ENCODE peak calls at places on chromosomes 4 and X, in eight cellular contexts. One of them, this sample, is unnamed.
A peak's percentile ranks its signal among the peaks of the same experiment; 100 is the strongest.

GRCh38 chr4:182916483-182917181 is 554 bp downstream of the DCTD start:
- DNase-seq in endodermal cell: peak; percentile 78
- DNase-seq in ascending aorta: no peak
- DNase-seq in coronary artery: peak; percentile 83
- DNase-seq in heart right ventricle: peak; percentile 62
- DNase-seq in breast epithelium: peak; percentile 66
- DNase-seq in endothelial cell: peak; percentile 53
- DNase-seq in CD4-positive, alpha-beta T cell: peak; percentile 15
- DNase-seq in this sample: no peak

GRCh38 chrX:10617964-10618342 is 2.4 kb downstream of the MID1 start:
- DNase-seq in ascending aorta: no peak
- DNase-seq in CD4-positive, alpha-beta T cell: no peak
- DNase-seq in breast epithelium: no peak
- DNase-seq in endodermal cell: no peak
- DNase-seq in coronary artery: no peak
- DNase-seq in endothelial cell: no peak
- DNase-seq in heart right ventricle: no peak
- DNase-seq in this sample: no peak

GRCh38 chrX:124023838-124024238 is 62.3 kb downstream of the STAG2 start:
- DNase-seq in endothelial cell: no peak
- DNase-seq in breast epithelium: no peak
- DNase-seq in CD4-positive, alpha-beta T cell: no peak
- DNase-seq in heart right ventricle: no peak
- DNase-seq in endodermal cell: no peak
- DNase-seq in coronary artery: no peak
- DNase-seq in ascending aorta: no peak
- DNase-seq in this sample: no peak

GRCh38 chr4:3115637-3116300 is 41.3 kb downstream of the HTT start:
- DNase-seq in coronary artery: no peak
- DNase-seq in heart right ventricle: no peak
- DNase-seq in endodermal cell: no peak
- DNase-seq in endothelial cell: no peak
- DNase-seq in ascending aorta: no peak
- DNase-seq in breast epithelium: no peak
- DNase-seq in CD4-positive, alpha-beta T cell: no peak
- DNase-seq in this sample: no peak

GRCh38 chrX:80290834-80291233 is 129.4 kb upstream of the TENT5D start:
- DNase-seq in coronary artery: no peak
- DNase-seq in ascending aorta: no peak
- DNase-seq in CD4-positive, alpha-beta T cell: no peak
- DNase-seq in endothelial cell: no peak
- DNase-seq in endodermal cell: no peak
- DNase-seq in breast epithelium: no peak
- DNase-seq in heart right ventricle: no peak
- DNase-seq in this sample: no peak

GRCh38 chrX:9349572-9350259 is 115.1 kb upstream of the TBL1X start:
- DNase-seq in heart right ventricle: no peak
- DNase-seq in coronary artery: no peak
- DNase-seq in endothelial cell: no peak
- DNase-seq in breast epithelium: no peak
- DNase-seq in CD4-positive, alpha-beta T cell: no peak
- DNase-seq in endodermal cell: no peak
- DNase-seq in ascending aorta: no peak
- DNase-seq in this sample: no peak

GRCh38 chr4:145069361-145069760 is 28.6 kb downstream of the ANAPC10 start:
- DNase-seq in coronary artery: no peak
- DNase-seq in CD4-positive, alpha-beta T cell: no peak
- DNase-seq in endothelial cell: no peak
- DNase-seq in ascending aorta: no peak
- DNase-seq in heart right ventricle: no peak
- DNase-seq in breast epithelium: no peak
- DNase-seq in endodermal cell: no peak
- DNase-seq in this sample: no peak

GRCh38 chrX:27660878-27661277 is 70.7 kb downstream of the DCAF8L2 start:
- DNase-seq in coronary artery: no peak
- DNase-seq in endodermal cell: no peak
- DNase-seq in breast epithelium: no peak
- DNase-seq in ascending aorta: no peak
- DNase-seq in endothelial cell: no peak
- DNase-seq in heart right ventricle: no peak
- DNase-seq in CD4-positive, alpha-beta T cell: no peak
- DNase-seq in this sample: no peak

GRCh38 chrX:77788050-77788449 is 2.0 kb upstream of the ATRX start:
- DNase-seq in CD4-positive, alpha-beta T cell: no peak
- DNase-seq in ascending aorta: no peak
- DNase-seq in endodermal cell: no peak
- DNase-seq in breast epithelium: no peak
- DNase-seq in coronary artery: no peak
- DNase-seq in heart right ventricle: no peak
- DNase-seq in endothelial cell: no peak
- DNase-seq in this sample: no peak

GRCh38 chr4:74543247-74543670 is 98.3 kb downstream of the AREG start:
- DNase-seq in CD4-positive, alpha-beta T cell: no peak
- DNase-seq in endothelial cell: no peak
- DNase-seq in ascending aorta: no peak
- DNase-seq in coronary artery: no peak
- DNase-seq in heart right ventricle: no peak
- DNase-seq in endodermal cell: no peak
- DNase-seq in breast epithelium: no peak
- DNase-seq in this sample: no peak

GRCh38 chr4:10168151-10168550 is 51.6 kb upstream of the WDR1 start:
- DNase-seq in heart right ventricle: no peak
- DNase-seq in breast epithelium: no peak
- DNase-seq in endodermal cell: no peak
- DNase-seq in ascending aorta: no peak
- DNase-seq in coronary artery: no peak
- DNase-seq in CD4-positive, alpha-beta T cell: no peak
- DNase-seq in endothelial cell: peak; percentile 14
- DNase-seq in this sample: no peak

GRCh38 chrX:132292753-132293152 is 73.5 kb upstream of the RAP2C start:
- DNase-seq in breast epithelium: no peak
- DNase-seq in coronary artery: no peak
- DNase-seq in CD4-positive, alpha-beta T cell: peak; percentile 3
- DNase-seq in heart right ventricle: no peak
- DNase-seq in endothelial cell: peak; percentile 9
- DNase-seq in ascending aorta: no peak
- DNase-seq in endodermal cell: peak; percentile 58
- DNase-seq in this sample: no peak

GRCh38 chrX:39508300-39508692 is 589.5 kb downstream of the BCOR start:
- DNase-seq in ascending aorta: no peak
- DNase-seq in breast epithelium: no peak
- DNase-seq in CD4-positive, alpha-beta T cell: peak; percentile 1
- DNase-seq in heart right ventricle: no peak
- DNase-seq in endodermal cell: no peak
- DNase-seq in coronary artery: no peak
- DNase-seq in endothelial cell: no peak
- DNase-seq in this sample: no peak

GRCh38 chr4:139849219-139849618 is 183.6 kb downstream of the MGST2 start:
- DNase-seq in ascending aorta: no peak
- DNase-seq in endothelial cell: no peak
- DNase-seq in heart right ventricle: no peak
- DNase-seq in endodermal cell: no peak
- DNase-seq in coronary artery: no peak
- DNase-seq in breast epithelium: no peak
- DNase-seq in CD4-positive, alpha-beta T cell: no peak
- DNase-seq in this sample: no peak

GRCh38 chr4:159141193-159141592 is 38.3 kb downstream of the RAPGEF2 start:
- DNase-seq in heart right ventricle: no peak
- DNase-seq in coronary artery: no peak
- DNase-seq in endothelial cell: no peak
- DNase-seq in CD4-positive, alpha-beta T cell: no peak
- DNase-seq in endodermal cell: no peak
- DNase-seq in breast epithelium: no peak
- DNase-seq in ascending aorta: no peak
- DNase-seq in this sample: no peak

GRCh38 chr4:105714071-105714521 is 5.5 kb downstream of the GSTCD start:
- DNase-seq in endodermal cell: no peak
- DNase-seq in breast epithelium: no peak
- DNase-seq in coronary artery: no peak
- DNase-seq in heart right ventricle: no peak
- DNase-seq in endothelial cell: no peak
- DNase-seq in CD4-positive, alpha-beta T cell: no peak
- DNase-seq in ascending aorta: no peak
- DNase-seq in this sample: no peak

GRCh38 chrX:41825796-41826195 is 97.6 kb downstream of the CASK start:
- DNase-seq in endothelial cell: no peak
- DNase-seq in heart right ventricle: no peak
- DNase-seq in CD4-positive, alpha-beta T cell: no peak
- DNase-seq in ascending aorta: no peak
- DNase-seq in breast epithelium: no peak
- DNase-seq in coronary artery: no peak
- DNase-seq in endodermal cell: no peak
- DNase-seq in this sample: no peak

GRCh38 chr4:139331185-139331584 is 28.9 kb upstream of the NDUFC1 start:
- DNase-seq in coronary artery: no peak
- DNase-seq in endothelial cell: no peak
- DNase-seq in ascending aorta: no peak
- DNase-seq in heart right ventricle: no peak
- DNase-seq in endodermal cell: no peak
- DNase-seq in breast epithelium: no peak
- DNase-seq in CD4-positive, alpha-beta T cell: no peak
- DNase-seq in this sample: no peak

GRCh38 chr4:89283226-89283974 is 24.2 kb downstream of the GPRIN3 start:
- DNase-seq in ascending aorta: no peak
- DNase-seq in coronary artery: no peak
- DNase-seq in heart right ventricle: no peak
- DNase-seq in endodermal cell: no peak
- DNase-seq in endothelial cell: no peak
- DNase-seq in CD4-positive, alpha-beta T cell: peak; percentile 42
- DNase-seq in breast epithelium: no peak
- DNase-seq in this sample: no peak

GRCh38 chr4:82589756-82590155 is 28.0 kb upstream of the TMEM150C start:
- DNase-seq in CD4-positive, alpha-beta T cell: no peak
- DNase-seq in endothelial cell: no peak
- DNase-seq in coronary artery: no peak
- DNase-seq in heart right ventricle: no peak
- DNase-seq in endodermal cell: no peak
- DNase-seq in breast epithelium: no peak
- DNase-seq in ascending aorta: no peak
- DNase-seq in this sample: no peak

GRCh38 chr4:146590801-146591200 is 47.9 kb upstream of the POU4F2 start:
- DNase-seq in endothelial cell: no peak
- DNase-seq in coronary artery: no peak
- DNase-seq in ascending aorta: no peak
- DNase-seq in CD4-positive, alpha-beta T cell: no peak
- DNase-seq in heart right ventricle: no peak
- DNase-seq in endodermal cell: no peak
- DNase-seq in breast epithelium: no peak
- DNase-seq in this sample: no peak

GRCh38 chr4:54233697-54234496 is 4.8 kb downstream of the PDGFRA start:
- DNase-seq in coronary artery: no peak
- DNase-seq in CD4-positive, alpha-beta T cell: peak; percentile 60
- DNase-seq in endodermal cell: peak; percentile 89
- DNase-seq in endothelial cell: peak; percentile 74
- DNase-seq in heart right ventricle: peak; percentile 73
- DNase-seq in ascending aorta: no peak
- DNase-seq in breast epithelium: peak; percentile 72
- DNase-seq in this sample: peak; percentile 81

GRCh38 chrX:39728025-39728424 is 369.7 kb downstream of the BCOR start:
- DNase-seq in heart right ventricle: no peak
- DNase-seq in breast epithelium: no peak
- DNase-seq in CD4-positive, alpha-beta T cell: no peak
- DNase-seq in ascending aorta: no peak
- DNase-seq in endodermal cell: no peak
- DNase-seq in coronary artery: peak; percentile 70
- DNase-seq in endothelial cell: no peak
- DNase-seq in this sample: no peak

DNA sequence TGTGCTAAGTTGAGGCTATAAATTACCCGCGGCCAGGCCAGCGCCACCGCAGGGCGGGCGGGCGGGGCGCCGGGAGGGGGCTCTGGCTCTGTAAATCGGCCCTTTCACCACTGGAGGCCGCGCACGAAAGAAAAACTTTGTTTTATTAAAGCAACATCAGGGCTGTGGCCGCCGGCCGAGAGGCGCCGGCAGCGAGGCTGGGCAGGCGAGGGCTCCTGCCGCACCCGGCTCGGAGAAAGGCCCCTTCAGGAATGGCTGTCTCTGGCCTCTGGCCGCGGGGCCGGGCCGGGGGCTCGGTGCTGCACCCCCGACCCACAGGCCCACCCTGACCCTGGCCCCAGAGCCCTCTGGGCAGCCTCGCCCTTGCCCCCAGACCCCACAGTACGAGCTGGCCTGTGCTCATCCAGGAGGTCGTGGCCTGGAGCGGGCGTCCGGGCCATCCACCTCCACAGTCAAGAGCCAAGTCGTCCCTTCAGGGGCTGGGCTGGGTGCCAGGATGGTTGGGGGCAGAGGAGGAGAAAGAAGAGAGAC is 29.5 kb upstream of the FGFR3 start:
- DNase-seq in CD4-positive, alpha-beta T cell: no peak
- DNase-seq in endothelial cell: no peak
- DNase-seq in ascending aorta: no peak
- DNase-seq in endodermal cell: peak; percentile 79
- DNase-seq in heart right ventricle: no peak
- DNase-seq in breast epithelium: no peak
- DNase-seq in coronary artery: no peak
- DNase-seq in this sample: no peak
- TF ChIP-seq CTCF in CD4-positive, alpha-beta T cell: no peak
- TF ChIP-seq CTCF in endothelial cell: no peak
- TF ChIP-seq CTCF in ascending aorta: peak; percentile 19
- TF ChIP-seq CTCF in endodermal cell: peak; percentile 27
- TF ChIP-seq CTCF in heart right ventricle: no peak
- TF ChIP-seq CTCF in breast epithelium: no peak
- TF ChIP-seq CTCF in coronary artery: no peak
- TF ChIP-seq CTCF in this sample: no peak

DNA sequence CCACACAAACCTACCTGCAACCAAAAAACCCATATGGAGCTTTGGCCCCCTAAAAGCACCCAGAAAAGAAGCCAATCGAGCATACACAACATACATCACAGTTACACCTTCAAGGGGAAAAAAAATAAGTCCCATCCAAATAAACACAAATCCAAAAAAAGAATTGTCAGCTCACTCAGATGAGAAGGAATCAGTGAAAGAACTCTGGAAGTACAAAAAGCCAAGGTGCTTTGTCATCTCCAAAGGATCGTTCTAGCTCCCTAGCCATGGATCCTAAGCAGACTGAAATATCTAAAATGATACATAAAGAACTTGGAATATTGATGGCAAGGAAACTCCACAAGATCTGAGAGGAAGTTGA is 119.2 kb downstream of the NEK1 start:
- DNase-seq in ascending aorta: no peak
- DNase-seq in coronary artery: no peak
- DNase-seq in breast epithelium: no peak
- DNase-seq in CD4-positive, alpha-beta T cell: no peak
- DNase-seq in heart right ventricle: no peak
- DNase-seq in endodermal cell: no peak
- DNase-seq in endothelial cell: no peak
- DNase-seq in this sample: no peak
- TF ChIP-seq CTCF in ascending aorta: no peak
- TF ChIP-seq CTCF in coronary artery: no peak
- TF ChIP-seq CTCF in breast epithelium: no peak
- TF ChIP-seq CTCF in CD4-positive, alpha-beta T cell: peak; percentile 18
- TF ChIP-seq CTCF in heart right ventricle: no peak
- TF ChIP-seq CTCF in endodermal cell: no peak
- TF ChIP-seq CTCF in endothelial cell: peak; percentile 28
- TF ChIP-seq CTCF in this sample: peak; percentile 23

GRCh38 chr4:41814565-41814964 is 66.0 kb upstream of the PHOX2B start:
- DNase-seq in breast epithelium: no peak
- DNase-seq in CD4-positive, alpha-beta T cell: no peak
- DNase-seq in endothelial cell: peak; percentile 31
- DNase-seq in coronary artery: no peak
- DNase-seq in ascending aorta: no peak
- DNase-seq in heart right ventricle: peak; percentile 11
- DNase-seq in endodermal cell: peak; percentile 81
- DNase-seq in this sample: no peak
- TF ChIP-seq CTCF in breast epithelium: no peak
- TF ChIP-seq CTCF in CD4-positive, alpha-beta T cell: no peak
- TF ChIP-seq CTCF in endothelial cell: no peak
- TF ChIP-seq CTCF in coronary artery: no peak
- TF ChIP-seq CTCF in ascending aorta: no peak
- TF ChIP-seq CTCF in heart right ventricle: peak; percentile 37
- TF ChIP-seq CTCF in endodermal cell: peak; percentile 78
- TF ChIP-seq CTCF in this sample: peak; percentile 65

GRCh38 chr4:34720563-34720962 is 1523.8 kb downstream of the ARAP2 start:
- DNase-seq in CD4-positive, alpha-beta T cell: no peak
- DNase-seq in endodermal cell: no peak
- DNase-seq in coronary artery: no peak
- DNase-seq in heart right ventricle: no peak
- DNase-seq in ascending aorta: no peak
- DNase-seq in endothelial cell: no peak
- DNase-seq in breast epithelium: no peak
- DNase-seq in this sample: no peak
- TF ChIP-seq CTCF in CD4-positive, alpha-beta T cell: no peak
- TF ChIP-seq CTCF in endodermal cell: peak; percentile 83
- TF ChIP-seq CTCF in coronary artery: no peak
- TF ChIP-seq CTCF in heart right ventricle: peak; percentile 31
- TF ChIP-seq CTCF in ascending aorta: no peak
- TF ChIP-seq CTCF in endothelial cell: peak; percentile 61
- TF ChIP-seq CTCF in breast epithelium: peak; percentile 42
- TF ChIP-seq CTCF in this sample: peak; percentile 78